ENCODE peak calls at places on chromosomes 4 and X, in five cellular contexts. S, E, B, Z and N are unnamed samples.
A peak's percentile ranks its signal among the peaks of the same experiment; 100 is the strongest.

GRCh38 chr4:88033309-88033708 is 25.9 kb downstream of the PKD2 start:
- DNase-seq in E (no peak), S (peak; percentile 48), B (peak; percentile 75), Z (peak; percentile 68), N (peak; percentile 52)

GRCh38 chr4:136036744-136037143 is 1495.5 kb downstream of the PCDH18 start:
- DNase-seq in S (no peak), E (no peak), Z (peak; percentile 49), B (peak; percentile 83), N (peak; percentile 25)

GRCh38 chr4:138796761-138797160 is 218.8 kb upstream of the NOCT start:
- DNase-seq in S (no peak), B (no peak), Z (no peak), E (no peak), N (no peak)

GRCh38 chr4:28225005-28225404 is 1364.4 kb downstream of the STIM2 start:
- DNase-seq in Z (peak; percentile 60), S (no peak), E (no peak), B (peak; percentile 61), N (peak; percentile 52)

GRCh38 chr4:7952615-7953014 is 13.0 kb upstream of the AFAP1 start:
- DNase-seq in Z (no peak), S (no peak), B (no peak), E (no peak), N (no peak)

GRCh38 chrX:40155617-40156471 is 58.1 kb upstream of the BCOR start:
- DNase-seq in Z (peak; percentile 43), E (no peak), S (no peak), B (no peak), N (no peak)

GRCh38 chrX:47523297-47523696 is 37.7 kb upstream of the ARAF start:
- DNase-seq in B (peak; percentile 58), E (no peak), Z (peak; percentile 78), S (peak; percentile 67), N (peak; percentile 36)

GRCh38 chrX:42615161-42615563 is 162.8 kb downstream of the PPP1R2C start:
- DNase-seq in Z (peak; percentile 17), B (peak; percentile 4), E (no peak), S (no peak), N (peak; percentile 36)

GRCh38 chr4:20017035-20017434 is 234.7 kb upstream of the SLIT2 start:
- DNase-seq in S (no peak), B (peak; percentile 78), E (no peak), Z (no peak), N (no peak)

GRCh38 chr4:77538574-77539157 is 67.0 kb upstream of the CXCL13 start:
- DNase-seq in B (peak; percentile 67), S (no peak), Z (peak; percentile 60), E (no peak), N (peak; percentile 71)

GRCh38 chrX:44092778-44093177 is 119.6 kb upstream of the NDP start:
- DNase-seq in S (no peak), E (no peak), B (no peak), Z (no peak), N (no peak)

GRCh38 chr4:99207911-99208718 is 10.9 kb downstream of the ADH6 start:
- DNase-seq in Z (no peak), B (peak; percentile 44), E (no peak), S (no peak), N (no peak)

GRCh38 chrX:13092455-13092941 is 48.1 kb upstream of the FAM9C start:
- DNase-seq in E (peak; percentile 95), B (no peak), S (peak; percentile 82), Z (no peak), N (no peak)

GRCh38 chr4:138650917-138651564 is 364.5 kb upstream of the NOCT start:
- DNase-seq in E (no peak), B (peak; percentile 64), Z (peak; percentile 16), S (no peak), N (peak; percentile 51)

GRCh38 chr4:9924750-9925149 is 96.5 kb downstream of the SLC2A9 start:
- DNase-seq in Z (no peak), B (no peak), S (no peak), E (no peak), N (peak; percentile 91)

GRCh38 chrX:154599531-154599930 is 14.6 kb downstream of the CTAG1A start:
- DNase-seq in S (no peak), Z (no peak), B (no peak), E (no peak), N (no peak)

GRCh38 chr4:110092646-110093045 is 105.8 kb downstream of the ELOVL6 start:
- DNase-seq in E (no peak), S (no peak), B (no peak), Z (no peak), N (no peak)